ENCODE peak calls at places on chromosomes 11 and 22, in nine cellular contexts. I is epithelial cell of esophagus; L is sigmoid colon; U is A549; B is GM12865; N is fibroblast of lung; T is colonic mucosa; D is CD4-positive, alpha-beta memory T cell; E is PC-3. O is an unnamed sample.

GRCh38 chr22:46815896-46816721 is 53.7 kb downstream of the TBC1D22A start:
- DNase-seq in T (peak; percentile 38), E (peak; percentile 10), B (no peak), D (no peak), N (peak; percentile 60), L (no peak), I (no peak), U (no peak), O (peak; percentile 65)

GRCh38 chr22:23034621-23035556 is 35.4 kb upstream of the GNAZ start:
- DNase-seq in U (no peak), L (no peak), B (no peak), E (no peak), N (no peak), T (no peak), D (no peak), I (no peak), O (no peak)

GRCh38 chr22:46661221-46661851 is 41.1 kb downstream of the GRAMD4 start:
- DNase-seq in I (peak; percentile 88), D (peak; percentile 58), U (peak; percentile 58), B (no peak), L (no peak), T (peak; percentile 62), E (peak; percentile 85), N (peak; percentile 69), O (peak; percentile 45)

GRCh38 chr22:22376352-22376706 is 131.7 kb downstream of the VPREB1 start:
- DNase-seq in U (no peak), B (no peak), L (no peak), D (no peak), T (no peak), I (no peak), N (no peak), E (no peak), O (no peak)

GRCh38 chr22:47175761-47176359 is 413.4 kb downstream of the TBC1D22A start:
- DNase-seq in T (no peak), L (peak; percentile 64), D (no peak), N (no peak), I (no peak), E (no peak), B (no peak), U (no peak), O (no peak)

GRCh38 chr11:103586756-103587155 is 449.7 kb upstream of the DDI1 start:
- DNase-seq in I (peak; percentile 54), L (no peak), D (no peak), U (no peak), T (no peak), E (peak; percentile 8), B (no peak), N (no peak), O (peak; percentile 4)

GRCh38 chr11:34348919-34349318 is 8.9 kb downstream of the ABTB2 start:
- DNase-seq in N (peak; percentile 47), T (no peak), D (no peak), I (no peak), L (no peak), E (no peak), U (no peak), B (no peak), O (peak; percentile 71)

GRCh38 chr11:7501251-7501650 is 12.5 kb upstream of the PPFIBP2 start:
- DNase-seq in E (no peak), D (no peak), I (no peak), T (no peak), N (no peak), L (no peak), B (no peak), U (no peak), O (no peak)

GRCh38 chr11:2741377-2742131 is 41.8 kb upstream of the KCNQ1OT1 start:
- DNase-seq in E (peak; percentile 67), D (no peak), I (peak; percentile 17), U (peak; percentile 41), N (peak; percentile 92), B (no peak), T (no peak), L (peak; percentile 65), O (peak; percentile 93)

GRCh38 chr11:121443688-121444275 is 8.3 kb upstream of the SORL1 start:
- DNase-seq in U (no peak), I (no peak), L (no peak), E (no peak), D (no peak), T (no peak), B (no peak), N (no peak), O (no peak)

GRCh38 chr11:1770061-1770460 is 6.3 kb upstream of the CTSD start:
- DNase-seq in D (no peak), U (no peak), L (no peak), N (no peak), I (no peak), E (no peak), B (no peak), T (no peak), O (no peak)

GRCh38 chr11:47431356-47432083 is 5.3 kb upstream of the PSMC3 start:
- DNase-seq in T (no peak), U (no peak), L (no peak), B (no peak), I (no peak), E (no peak), N (no peak), D (no peak), O (no peak)

GRCh38 chr11:133501643-133502535 is 30.4 kb downstream of the OPCML start:
- DNase-seq in N (no peak), E (no peak), T (no peak), I (no peak), D (no peak), U (no peak), B (no peak), L (no peak), O (no peak)

GRCh38 chr11:122170815-122171475 is 54.9 kb upstream of the BLID start:
- DNase-seq in T (no peak), L (no peak), I (peak; percentile 91), N (peak; percentile 60), D (no peak), E (peak; percentile 99), U (no peak), B (no peak), O (no peak)

GRCh38 chr11:74696932-74697687 is 34.1 kb downstream of the CHRDL2 start:
- DNase-seq in L (peak; percentile 97), E (no peak), N (peak; percentile 90), T (peak; percentile 41), U (peak; percentile 56), I (peak; percentile 78), D (no peak), B (peak; percentile 51), O (peak; percentile 96)

DNA sequence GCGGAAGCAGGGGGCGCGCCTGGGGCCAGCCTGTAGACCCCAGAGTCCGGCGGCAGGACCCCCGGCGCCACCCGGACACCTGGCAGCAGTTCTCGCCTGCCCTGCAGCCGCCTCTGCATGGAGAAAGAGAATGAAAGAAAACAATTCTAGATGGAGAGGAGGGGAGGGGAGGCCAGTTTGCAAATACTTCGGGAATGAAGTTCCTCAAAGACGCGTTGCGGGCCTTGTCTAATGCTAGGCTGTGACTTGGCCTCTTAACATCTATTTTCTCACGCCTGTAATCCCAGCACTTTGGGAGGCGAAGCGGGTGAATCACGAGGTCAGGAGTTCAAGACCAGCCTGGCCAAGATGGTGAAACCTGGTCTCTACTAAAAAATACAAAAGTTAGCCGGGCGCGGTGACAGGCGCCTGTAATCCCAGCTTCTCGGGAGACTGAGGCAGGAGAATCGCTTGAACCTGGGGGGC is 2.1 kb upstream of the BARX2 start:
- DNase-seq in I (peak; percentile 34), T (no peak), B (no peak), D (no peak), N (peak; percentile 15), L (no peak), U (no peak), E (no peak), O (peak; percentile 3)
- H3K4me3 ChIP-seq in I (peak overlapping the region; percentile 98), T (peak overlapping the region; percentile 40), B (no peak overlapping the region), D (no peak overlapping the region), N (peak overlapping the region; percentile 37), L (peak overlapping the region; percentile 26), U (peak overlapping the region; percentile 42), E (no peak overlapping the region), O (no peak overlapping the region)

DNA sequence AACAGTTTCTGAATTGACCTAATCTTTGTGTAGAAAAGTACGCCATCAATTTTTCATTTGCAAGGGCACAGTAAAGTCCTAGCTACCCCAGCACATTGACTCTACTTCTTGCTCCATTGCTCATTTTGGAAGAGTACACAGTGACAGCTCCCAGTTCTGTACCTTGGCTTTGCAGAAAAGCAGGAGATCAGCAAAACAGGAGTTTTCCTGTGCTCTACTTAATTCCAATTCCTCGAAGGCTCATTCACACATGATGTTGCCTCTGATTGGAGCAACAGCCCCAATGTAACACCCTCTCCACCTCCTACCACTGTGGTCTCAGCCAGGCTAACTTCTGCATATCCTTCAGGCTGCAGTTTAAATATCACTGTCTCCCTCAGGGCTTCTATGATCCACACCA is 118.7 kb downstream of the PAX6 start:
- DNase-seq in U (no peak), D (no peak), L (no peak), N (no peak), I (no peak), E (no peak), B (no peak), T (no peak), O (no peak)
- H3K4me3 ChIP-seq in U (no peak overlapping the region), D (no peak overlapping the region), L (no peak overlapping the region), N (no peak overlapping the region), I (no peak overlapping the region), E (no peak overlapping the region), B (no peak overlapping the region), T (no peak overlapping the region), O (no peak overlapping the region)

GRCh38 chr22:42227435-42227834 is 43.0 kb downstream of the TCF20 start:
- DNase-seq in D (no peak), T (no peak), N (no peak), E (no peak), U (no peak), I (no peak), B (no peak), L (no peak), O (no peak)
- H3K4me3 ChIP-seq in D (no peak overlapping the region), T (no peak overlapping the region), N (no peak overlapping the region), E (no peak overlapping the region), U (no peak overlapping the region), I (no peak overlapping the region), B (no peak overlapping the region), L (no peak overlapping the region), O (no peak overlapping the region)

GRCh38 chr11:68970921-68971636 is 9.7 kb downstream of the MRGPRD start:
- DNase-seq in N (no peak), D (no peak), E (no peak), T (no peak), L (peak; percentile 36), U (no peak), I (no peak), B (no peak), O (no peak)
- H3K4me3 ChIP-seq in N (no peak overlapping the region), D (no peak overlapping the region), E (no peak overlapping the region), T (no peak overlapping the region), L (no peak overlapping the region), U (no peak overlapping the region), I (no peak overlapping the region), B (no peak overlapping the region), O (no peak overlapping the region)

DNA sequence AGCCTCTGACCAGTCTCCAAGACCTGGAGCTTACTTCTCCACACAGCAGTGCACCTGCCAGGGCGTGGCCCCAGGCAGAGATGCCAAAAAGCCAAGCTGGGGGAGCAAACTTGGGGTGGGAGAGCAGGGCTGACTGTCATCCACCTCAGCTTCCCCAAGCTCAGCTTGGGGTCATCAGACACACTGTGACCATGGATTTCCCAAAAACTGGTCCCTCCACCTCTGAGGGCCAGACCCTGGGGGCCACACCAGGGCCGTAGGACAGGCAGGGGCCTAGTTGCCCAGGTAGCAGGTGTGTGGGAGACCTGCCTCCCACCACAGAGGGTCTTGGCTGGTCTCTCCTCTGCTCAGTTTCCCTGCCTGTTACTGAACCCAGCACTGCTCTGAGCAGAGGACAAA is 30.6 kb downstream of the ARVCF start:
- DNase-seq in N (no peak), D (no peak), U (no peak), I (no peak), E (no peak), T (no peak), B (no peak), L (no peak), O (no peak)
- H3K4me3 ChIP-seq in N (peak overlapping the region; percentile 63), D (no peak overlapping the region), U (peak overlapping the region; percentile 68), I (peak overlapping the region; percentile 52), E (peak overlapping the region; percentile 78), T (peak overlapping the region; percentile 83), B (no peak overlapping the region), L (peak overlapping the region; percentile 55), O (peak overlapping the region; percentile 60)

GRCh38 chr11:104965735-104966134 is 2.6 kb downstream of the CASP4 start:
- DNase-seq in L (no peak), N (no peak), B (no peak), E (peak; percentile 26), U (no peak), T (no peak), D (no peak), I (peak; percentile 75), O (no peak)
- H3K4me3 ChIP-seq in L (no peak overlapping the region), N (peak overlapping the region; percentile 90), B (no peak overlapping the region), E (no peak overlapping the region), U (no peak overlapping the region), T (no peak overlapping the region), D (no peak overlapping the region), I (peak overlapping the region; percentile 85), O (no peak overlapping the region)